ENCODE peak calls at places on chromosomes 11 and 22, in seven cellular contexts. B is GM19239, P is GM20000, N is ovary, I is left ventricle myocardium inferior, J is stromal cell of bone marrow, F is MCF 10A. C is an unnamed sample.

GRCh38 chr11:10197091-10197490 is 96.9 kb downstream of the SBF2 start:
- DNase-seq in I (no peak), N (no peak), B (no peak), F (peak; percentile 22), J (peak; percentile 41), P (no peak), C (no peak)

GRCh38 chr22:23283591-23284503 is 103.5 kb downstream of the BCR start:
- DNase-seq in P (no peak), B (no peak), I (no peak), N (no peak), F (no peak), J (no peak), C (no peak)

GRCh38 chr11:71355266-71355665 is 92.9 kb downstream of the DHCR7 start:
- DNase-seq in P (no peak), J (peak; percentile 31), F (peak; percentile 5), N (no peak), I (no peak), B (no peak), C (no peak)

GRCh38 chr22:49966716-49967332 is 6.3 kb downstream of the PIM3 start:
- DNase-seq in P (no peak), F (no peak), B (no peak), J (no peak), N (peak; percentile 55), I (peak; percentile 34), C (peak; percentile 4)

GRCh38 chr11:66843776-66844495 is 695 bp downstream of the RCE1 start:
- DNase-seq in B (no peak), J (no peak), I (no peak), N (no peak), P (no peak), F (no peak), C (no peak)

GRCh38 chr11:95647355-95647754 is 142.2 kb downstream of the FAM76B start:
- DNase-seq in I (no peak), J (no peak), B (no peak), N (no peak), P (no peak), F (no peak), C (no peak)

GRCh38 chr11:62129610-62130497 is 6.0 kb downstream of the INCENP start:
- DNase-seq in P (no peak), I (no peak), J (no peak), N (peak; percentile 10), F (no peak), B (no peak), C (no peak)

GRCh38 chr22:48957987-48958321 is 869.7 kb downstream of the BRD1 start:
- DNase-seq in N (no peak), P (no peak), I (no peak), F (no peak), J (no peak), B (no peak), C (no peak)

GRCh38 chr11:67544591-67545242 is 21.5 kb upstream of the CABP2 start:
- DNase-seq in P (no peak), J (no peak), N (no peak), B (no peak), I (no peak), F (peak; percentile 15), C (no peak)

GRCh38 chr11:67615455-67616430 is 9.0 kb downstream of the NDUFV1 start:
- DNase-seq in N (no peak), P (peak; percentile 73), B (peak; percentile 63), I (no peak), F (peak; percentile 52), J (no peak), C (peak; percentile 91)

GRCh38 chr22:48943567-48944432 is 883.9 kb downstream of the BRD1 start:
- DNase-seq in I (no peak), F (no peak), B (no peak), J (no peak), P (no peak), N (no peak), C (no peak)

GRCh38 chr11:69495441-69496201 is 14.2 kb downstream of the LINC01488 start:
- DNase-seq in F (no peak), B (no peak), I (peak; percentile 6), J (no peak), P (no peak), N (no peak), C (no peak)

GRCh38 chr11:375065-376025 is 6.0 kb downstream of the B4GALNT4 start:
- DNase-seq in N (peak; percentile 68), B (no peak), P (no peak), F (no peak), I (no peak), J (no peak), C (peak; percentile 73)

GRCh38 chr11:15976433-15977045 is 379.8 kb downstream of the SOX6 start:
- DNase-seq in J (peak; percentile 49), F (peak; percentile 43), N (no peak), B (no peak), I (no peak), P (no peak), C (no peak)

GRCh38 chr11:68009391-68010000 is 631 bp upstream of the ALDH3B1 start:
- DNase-seq in J (no peak), N (no peak), F (peak; percentile 61), B (no peak), P (peak; percentile 58), I (no peak), C (no peak)

GRCh38 chr11:65316979-65317786 is 2.5 kb downstream of the CDC42EP2 start:
- DNase-seq in I (peak; percentile 85), F (peak; percentile 84), N (peak; percentile 75), J (no peak), B (no peak), P (no peak), C (no peak)

GRCh38 chr22:20433686-20434241 is 3.9 kb downstream of the SCARF2 start:
- DNase-seq in J (no peak), N (no peak), I (no peak), P (no peak), F (no peak), B (no peak), C (no peak)

GRCh38 chr22:26949193-26949592 is 291.8 kb downstream of the MIAT start:
- DNase-seq in F (peak; percentile 48), I (no peak), N (no peak), P (no peak), J (no peak), B (no peak), C (no peak)

GRCh38 chr22:31947296-31947695 is 3.0 kb downstream of the YWHAH start:
- DNase-seq in B (no peak), J (no peak), N (no peak), P (peak; percentile 63), I (no peak), F (peak; percentile 70), C (no peak)

GRCh38 chr11:126308271-126308671 is 4.4 kb downstream of the DCPS start:
- DNase-seq in N (no peak), P (no peak), I (no peak), J (no peak), F (no peak), B (no peak), C (no peak)

GRCh38 chr11:97033178-97033577 is 643.4 kb downstream of the JRKL start:
- DNase-seq in I (no peak), F (no peak), B (no peak), J (no peak), N (no peak), P (no peak), C (no peak)

GRCh38 chr11:114354076-114354475 is 46.2 kb downstream of the C11orf71 start:
- DNase-seq in B (no peak), J (peak; percentile 83), F (peak; percentile 92), I (no peak), P (no peak), N (no peak), C (no peak)

GRCh38 chr22:32469799-32470212 is 4.8 kb upstream of the FBXO7 start:
- DNase-seq in N (no peak), B (no peak), J (peak; percentile 55), I (no peak), F (no peak), P (no peak), C (no peak)

C was measured in 8988T.